ENCODE peak calls at places on chromosomes 12 and 14, in seven cellular contexts. One of them, this sample, is unnamed.

GRCh38 chr14:79513446-79513845 is 697.9 kb downstream of the DIO2 start:
- DNase-seq in A673: no peak
- DNase-seq in progenitor cell of endocrine pancreas: no peak
- DNase-seq in WTC11: no peak
- DNase-seq in Calu3: no peak
- DNase-seq in PC-3: no peak
- DNase-seq in glutamatergic neuron: no peak
- DNase-seq in this sample: no peak

GRCh38 chr12:9762369-9762768 is 1.7 kb upstream of the CD69 start:
- DNase-seq in A673: no peak
- DNase-seq in progenitor cell of endocrine pancreas: no peak
- DNase-seq in WTC11: no peak
- DNase-seq in Calu3: no peak
- DNase-seq in PC-3: no peak
- DNase-seq in glutamatergic neuron: no peak
- DNase-seq in this sample: no peak

GRCh38 chr14:24339284-24340151 is at the start of gene RIPK3:
- DNase-seq in A673: no peak
- DNase-seq in progenitor cell of endocrine pancreas: no peak
- DNase-seq in WTC11: peak
- DNase-seq in Calu3: peak
- DNase-seq in PC-3: no peak
- DNase-seq in glutamatergic neuron: peak
- DNase-seq in this sample: peak

GRCh38 chr12:26156201-26156871 is 31.5 kb upstream of the BHLHE41 start:
- DNase-seq in A673: no peak
- DNase-seq in progenitor cell of endocrine pancreas: no peak
- DNase-seq in WTC11: no peak
- DNase-seq in Calu3: no peak
- DNase-seq in PC-3: no peak
- DNase-seq in glutamatergic neuron: no peak
- DNase-seq in this sample: peak

GRCh38 chr12:34390171-34390841 is 368.0 kb downstream of the ALG10 start:
- DNase-seq in A673: no peak
- DNase-seq in progenitor cell of endocrine pancreas: no peak
- DNase-seq in WTC11: no peak
- DNase-seq in Calu3: no peak
- DNase-seq in PC-3: no peak
- DNase-seq in glutamatergic neuron: no peak
- DNase-seq in this sample: no peak

GRCh38 chr12:122021822-122022392 is at the start of gene BCL7A:
- DNase-seq in A673: peak
- DNase-seq in progenitor cell of endocrine pancreas: peak
- DNase-seq in WTC11: peak
- DNase-seq in Calu3: peak
- DNase-seq in PC-3: peak
- DNase-seq in glutamatergic neuron: peak
- DNase-seq in this sample: peak

GRCh38 chr12:2548095-2548494 is 246.7 kb upstream of the FKBP4 start:
- DNase-seq in A673: no peak
- DNase-seq in progenitor cell of endocrine pancreas: no peak
- DNase-seq in WTC11: no peak
- DNase-seq in Calu3: no peak
- DNase-seq in PC-3: no peak
- DNase-seq in glutamatergic neuron: no peak
- DNase-seq in this sample: no peak

GRCh38 chr12:24561411-24561871 is 387.5 kb downstream of the BCAT1 start:
- DNase-seq in A673: peak
- DNase-seq in progenitor cell of endocrine pancreas: no peak
- DNase-seq in WTC11: no peak
- DNase-seq in Calu3: no peak
- DNase-seq in PC-3: no peak
- DNase-seq in glutamatergic neuron: no peak
- DNase-seq in this sample: no peak

GRCh38 chr12:51205350-51205749 is 12.5 kb downstream of the POU6F1 start:
- DNase-seq in A673: no peak
- DNase-seq in progenitor cell of endocrine pancreas: no peak
- DNase-seq in WTC11: no peak
- DNase-seq in Calu3: no peak
- DNase-seq in PC-3: no peak
- DNase-seq in glutamatergic neuron: no peak
- DNase-seq in this sample: no peak

GRCh38 chr12:123250471-123251383 is 17.5 kb downstream of the MTRFR start:
- DNase-seq in A673: peak
- DNase-seq in progenitor cell of endocrine pancreas: no peak
- DNase-seq in WTC11: peak
- DNase-seq in Calu3: peak
- DNase-seq in PC-3: peak
- DNase-seq in glutamatergic neuron: no peak
- DNase-seq in this sample: no peak

GRCh38 chr14:59055439-59056045 is 132.9 kb upstream of the DAAM1 start:
- DNase-seq in A673: peak
- DNase-seq in progenitor cell of endocrine pancreas: no peak
- DNase-seq in WTC11: peak
- DNase-seq in Calu3: peak
- DNase-seq in PC-3: peak
- DNase-seq in glutamatergic neuron: no peak
- DNase-seq in this sample: no peak

GRCh38 chr14:67806228-67806627 is 10.2 kb downstream of the ZFYVE26 start:
- DNase-seq in A673: peak
- DNase-seq in progenitor cell of endocrine pancreas: no peak
- DNase-seq in WTC11: no peak
- DNase-seq in Calu3: no peak
- DNase-seq in PC-3: no peak
- DNase-seq in glutamatergic neuron: no peak
- DNase-seq in this sample: no peak

GRCh38 chr12:89863332-89863938 is 154.8 kb upstream of the ATP2B1 start:
- DNase-seq in A673: peak
- DNase-seq in progenitor cell of endocrine pancreas: no peak
- DNase-seq in WTC11: no peak
- DNase-seq in Calu3: no peak
- DNase-seq in PC-3: no peak
- DNase-seq in glutamatergic neuron: no peak
- DNase-seq in this sample: no peak

GRCh38 chr14:78593949-78594348 is 423.8 kb downstream of the NRXN3 start:
- DNase-seq in A673: no peak
- DNase-seq in progenitor cell of endocrine pancreas: no peak
- DNase-seq in WTC11: no peak
- DNase-seq in Calu3: no peak
- DNase-seq in PC-3: no peak
- DNase-seq in glutamatergic neuron: no peak
- DNase-seq in this sample: no peak

GRCh38 chr12:72141381-72141780 is 130.8 kb upstream of the TRHDE start:
- DNase-seq in A673: peak
- DNase-seq in progenitor cell of endocrine pancreas: no peak
- DNase-seq in WTC11: no peak
- DNase-seq in Calu3: no peak
- DNase-seq in PC-3: peak
- DNase-seq in glutamatergic neuron: no peak
- DNase-seq in this sample: no peak

GRCh38 chr14:73231874-73232851 is 5.1 kb upstream of the PAPLN start:
- DNase-seq in A673: no peak
- DNase-seq in progenitor cell of endocrine pancreas: no peak
- DNase-seq in WTC11: peak
- DNase-seq in Calu3: peak
- DNase-seq in PC-3: peak
- DNase-seq in glutamatergic neuron: peak
- DNase-seq in this sample: no peak

GRCh38 chr12:54129028-54129903 is 59.5 kb downstream of the SMUG1 start:
- DNase-seq in A673: no peak
- DNase-seq in progenitor cell of endocrine pancreas: no peak
- DNase-seq in WTC11: no peak
- DNase-seq in Calu3: no peak
- DNase-seq in PC-3: no peak
- DNase-seq in glutamatergic neuron: no peak
- DNase-seq in this sample: no peak
- TF ChIP-seq CTCF in A673: no peak
- TF ChIP-seq CTCF in progenitor cell of endocrine pancreas: no peak
- TF ChIP-seq CTCF in WTC11: no peak
- TF ChIP-seq CTCF in Calu3: no peak
- TF ChIP-seq CTCF in PC-3: no peak
- TF ChIP-seq CTCF in glutamatergic neuron: no peak
- TF ChIP-seq CTCF in this sample: no peak

GRCh38 chr12:49548822-49549648 is 10.2 kb downstream of the KCNH3 start:
- DNase-seq in A673: peak
- DNase-seq in progenitor cell of endocrine pancreas: no peak
- DNase-seq in WTC11: peak
- DNase-seq in Calu3: no peak
- DNase-seq in PC-3: no peak
- DNase-seq in glutamatergic neuron: peak
- DNase-seq in this sample: peak
- TF ChIP-seq CTCF in A673: peak
- TF ChIP-seq CTCF in progenitor cell of endocrine pancreas: peak
- TF ChIP-seq CTCF in WTC11: no peak
- TF ChIP-seq CTCF in Calu3: no peak
- TF ChIP-seq CTCF in PC-3: peak
- TF ChIP-seq CTCF in glutamatergic neuron: peak
- TF ChIP-seq CTCF in this sample: no peak

GRCh38 chr14:53564870-53565269 is 391.8 kb downstream of the BMP4 start:
- DNase-seq in A673: no peak
- DNase-seq in progenitor cell of endocrine pancreas: no peak
- DNase-seq in WTC11: no peak
- DNase-seq in Calu3: no peak
- DNase-seq in PC-3: no peak
- DNase-seq in glutamatergic neuron: no peak
- DNase-seq in this sample: no peak
- TF ChIP-seq CTCF in A673: no peak
- TF ChIP-seq CTCF in progenitor cell of endocrine pancreas: no peak
- TF ChIP-seq CTCF in WTC11: no peak
- TF ChIP-seq CTCF in Calu3: no peak
- TF ChIP-seq CTCF in PC-3: no peak
- TF ChIP-seq CTCF in glutamatergic neuron: no peak
- TF ChIP-seq CTCF in this sample: no peak

DNA sequence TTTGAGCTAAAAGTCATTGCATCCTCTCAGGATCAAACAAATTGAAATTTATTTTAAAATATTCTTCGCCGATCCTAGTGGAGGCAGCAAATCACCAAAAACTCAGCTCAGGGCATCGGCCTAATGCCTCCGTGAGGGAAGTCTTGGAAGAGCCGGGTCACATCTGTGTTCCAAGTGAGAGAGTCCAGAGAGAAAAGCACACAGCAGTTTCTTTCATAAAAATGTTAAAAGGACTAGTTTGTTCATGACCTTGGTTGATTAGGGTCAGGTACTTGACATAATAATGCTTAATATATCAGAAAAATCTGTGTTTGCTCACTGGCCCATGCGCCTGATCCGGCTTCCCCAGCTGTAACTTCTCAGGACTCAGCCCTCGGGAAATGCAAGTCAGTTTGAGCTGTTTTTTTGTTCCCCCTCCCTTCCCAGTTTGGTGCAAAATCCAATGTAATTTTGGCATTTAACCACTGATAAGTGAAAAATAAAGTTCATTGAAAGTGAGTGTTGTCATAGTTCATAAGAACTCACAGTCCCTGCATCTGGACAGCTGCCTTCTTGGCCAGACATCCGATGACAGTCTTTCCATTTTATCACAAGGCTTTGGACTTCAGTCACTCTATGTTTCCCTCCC is 161.7 kb downstream of the CAND1 start:
- DNase-seq in A673: no peak
- DNase-seq in progenitor cell of endocrine pancreas: no peak
- DNase-seq in WTC11: peak
- DNase-seq in Calu3: no peak
- DNase-seq in PC-3: peak
- DNase-seq in glutamatergic neuron: no peak
- DNase-seq in this sample: no peak
- TF ChIP-seq CTCF in A673: no peak
- TF ChIP-seq CTCF in progenitor cell of endocrine pancreas: no peak
- TF ChIP-seq CTCF in WTC11: no peak
- TF ChIP-seq CTCF in Calu3: no peak
- TF ChIP-seq CTCF in PC-3: peak
- TF ChIP-seq CTCF in glutamatergic neuron: no peak
- TF ChIP-seq CTCF in this sample: no peak

GRCh38 chr14:25411933-25412757 is 362.2 kb upstream of the STXBP6 start:
- DNase-seq in A673: peak
- DNase-seq in progenitor cell of endocrine pancreas: no peak
- DNase-seq in WTC11: peak
- DNase-seq in Calu3: peak
- DNase-seq in PC-3: peak
- DNase-seq in glutamatergic neuron: peak
- DNase-seq in this sample: no peak
- TF ChIP-seq CTCF in A673: peak
- TF ChIP-seq CTCF in progenitor cell of endocrine pancreas: peak
- TF ChIP-seq CTCF in WTC11: no peak
- TF ChIP-seq CTCF in Calu3: peak
- TF ChIP-seq CTCF in PC-3: peak
- TF ChIP-seq CTCF in glutamatergic neuron: peak
- TF ChIP-seq CTCF in this sample: no peak

GRCh38 chr12:47870175-47870781 is 34.5 kb downstream of the VDR start:
- DNase-seq in A673: no peak
- DNase-seq in progenitor cell of endocrine pancreas: no peak
- DNase-seq in WTC11: peak
- DNase-seq in Calu3: no peak
- DNase-seq in PC-3: peak
- DNase-seq in glutamatergic neuron: peak
- DNase-seq in this sample: no peak
- TF ChIP-seq CTCF in A673: peak
- TF ChIP-seq CTCF in progenitor cell of endocrine pancreas: peak
- TF ChIP-seq CTCF in WTC11: peak
- TF ChIP-seq CTCF in Calu3: no peak
- TF ChIP-seq CTCF in PC-3: peak
- TF ChIP-seq CTCF in glutamatergic neuron: peak
- TF ChIP-seq CTCF in this sample: no peak

DNA sequence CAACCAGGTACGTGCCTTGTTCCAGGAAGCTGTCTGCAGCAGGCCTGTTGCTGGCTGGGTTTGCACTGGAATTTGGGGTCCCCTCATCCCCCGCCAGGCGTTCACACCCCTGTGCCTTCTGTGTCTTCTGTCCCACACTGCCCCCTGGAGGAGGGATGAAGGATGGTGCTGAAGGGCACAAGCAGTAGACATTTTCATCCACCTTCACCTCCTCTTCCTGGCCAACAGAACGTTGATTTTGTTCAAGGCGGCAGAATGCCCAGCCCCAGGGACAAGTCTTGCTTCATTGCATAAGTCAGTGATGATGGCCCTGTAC is 122.1 kb downstream of the CALM1 start:
- DNase-seq in A673: peak
- DNase-seq in progenitor cell of endocrine pancreas: no peak
- DNase-seq in WTC11: peak
- DNase-seq in Calu3: peak
- DNase-seq in PC-3: peak
- DNase-seq in glutamatergic neuron: no peak
- DNase-seq in this sample: no peak
- TF ChIP-seq CTCF in A673: peak
- TF ChIP-seq CTCF in progenitor cell of endocrine pancreas: peak
- TF ChIP-seq CTCF in WTC11: peak
- TF ChIP-seq CTCF in Calu3: peak
- TF ChIP-seq CTCF in PC-3: peak
- TF ChIP-seq CTCF in glutamatergic neuron: peak
- TF ChIP-seq CTCF in this sample: no peak

GRCh38 chr14:103549361-103550311 is 12.8 kb downstream of the BAG5 start:
- DNase-seq in A673: no peak
- DNase-seq in progenitor cell of endocrine pancreas: no peak
- DNase-seq in WTC11: peak
- DNase-seq in Calu3: no peak
- DNase-seq in PC-3: no peak
- DNase-seq in glutamatergic neuron: no peak
- DNase-seq in this sample: no peak
- TF ChIP-seq CTCF in A673: no peak
- TF ChIP-seq CTCF in progenitor cell of endocrine pancreas: peak
- TF ChIP-seq CTCF in WTC11: no peak
- TF ChIP-seq CTCF in Calu3: no peak
- TF ChIP-seq CTCF in PC-3: no peak
- TF ChIP-seq CTCF in glutamatergic neuron: peak
- TF ChIP-seq CTCF in this sample: no peak